ENCODE peak calls at places on chromosomes 16 and 17, in five cellular contexts. One of them, this sample, is unnamed.

GRCh38 chr17:74972107-74972972 is at the start of gene HID1:
- DNase-seq in HEK293T: peak
- DNase-seq in H1: peak
- DNase-seq in NT2/D1: peak
- DNase-seq in GM12878: no peak
- DNase-seq in this sample: peak

GRCh38 chr16:3058173-3059030 is 7.0 kb upstream of the IL32 start:
- DNase-seq in HEK293T: peak
- DNase-seq in H1: peak
- DNase-seq in NT2/D1: peak
- DNase-seq in GM12878: no peak
- DNase-seq in this sample: peak

GRCh38 chr17:43360376-43360738 is 38.4 kb upstream of the ARL4D start:
- DNase-seq in HEK293T: no peak
- DNase-seq in H1: no peak
- DNase-seq in NT2/D1: no peak
- DNase-seq in GM12878: no peak
- DNase-seq in this sample: peak

GRCh38 chr17:17757944-17758343 is 76.7 kb downstream of the RAI1 start:
- DNase-seq in HEK293T: no peak
- DNase-seq in H1: no peak
- DNase-seq in NT2/D1: no peak
- DNase-seq in GM12878: no peak
- DNase-seq in this sample: no peak

GRCh38 chr17:60743812-60744211 is 66.2 kb downstream of the BCAS3 start:
- DNase-seq in HEK293T: no peak
- DNase-seq in H1: no peak
- DNase-seq in NT2/D1: no peak
- DNase-seq in GM12878: no peak
- DNase-seq in this sample: no peak

GRCh38 chr16:8137581-8137980 is 452.7 kb downstream of the TMEM114 start:
- DNase-seq in HEK293T: no peak
- DNase-seq in H1: no peak
- DNase-seq in NT2/D1: no peak
- DNase-seq in GM12878: no peak
- DNase-seq in this sample: no peak

GRCh38 chr17:72284806-72285205 is 164.0 kb downstream of the SOX9 start:
- DNase-seq in HEK293T: no peak
- DNase-seq in H1: no peak
- DNase-seq in NT2/D1: no peak
- DNase-seq in GM12878: no peak
- DNase-seq in this sample: no peak

GRCh38 chr16:24610421-24610765 is 71.0 kb downstream of the RBBP6 start:
- DNase-seq in HEK293T: no peak
- DNase-seq in H1: no peak
- DNase-seq in NT2/D1: peak
- DNase-seq in GM12878: no peak
- DNase-seq in this sample: no peak

GRCh38 chr16:9159839-9160550 is 68.6 kb downstream of the HAPSTR1 start:
- DNase-seq in HEK293T: peak
- DNase-seq in H1: peak
- DNase-seq in NT2/D1: peak
- DNase-seq in GM12878: peak
- DNase-seq in this sample: peak

GRCh38 chr17:31433091-31433790 is 41.8 kb downstream of the RAB11FIP4 start:
- DNase-seq in HEK293T: no peak
- DNase-seq in H1: no peak
- DNase-seq in NT2/D1: no peak
- DNase-seq in GM12878: no peak
- DNase-seq in this sample: no peak

GRCh38 chr16:82996814-82997213 is 370.0 kb downstream of the CDH13 start:
- DNase-seq in HEK293T: no peak
- DNase-seq in H1: no peak
- DNase-seq in NT2/D1: no peak
- DNase-seq in GM12878: no peak
- DNase-seq in this sample: no peak

GRCh38 chr16:86383488-86384262 is 126.7 kb upstream of the FOXF1 start:
- DNase-seq in HEK293T: no peak
- DNase-seq in H1: no peak
- DNase-seq in NT2/D1: no peak
- DNase-seq in GM12878: no peak
- DNase-seq in this sample: no peak

GRCh38 chr16:85402910-85403692 is 210.0 kb upstream of the GSE1 start:
- DNase-seq in HEK293T: no peak
- DNase-seq in H1: peak
- DNase-seq in NT2/D1: no peak
- DNase-seq in GM12878: no peak
- DNase-seq in this sample: no peak

GRCh38 chr16:89281829-89282228 is 64.3 kb downstream of the ZNF778 start:
- DNase-seq in HEK293T: no peak
- DNase-seq in H1: no peak
- DNase-seq in NT2/D1: no peak
- DNase-seq in GM12878: no peak
- DNase-seq in this sample: no peak

GRCh38 chr16:303760-304505 is 21.0 kb downstream of the PDIA2 start:
- DNase-seq in HEK293T: no peak
- DNase-seq in H1: no peak
- DNase-seq in NT2/D1: no peak
- DNase-seq in GM12878: no peak
- DNase-seq in this sample: no peak

GRCh38 chr16:85453179-85453678 is 159.9 kb upstream of the GSE1 start:
- DNase-seq in HEK293T: no peak
- DNase-seq in H1: no peak
- DNase-seq in NT2/D1: no peak
- DNase-seq in GM12878: no peak
- DNase-seq in this sample: no peak

GRCh38 chr16:11857161-11857560 is 5.8 kb upstream of the RSL1D1 start:
- DNase-seq in HEK293T: no peak
- DNase-seq in H1: no peak
- DNase-seq in NT2/D1: no peak
- DNase-seq in GM12878: no peak
- DNase-seq in this sample: no peak

GRCh38 chr17:8188408-8188839 is 1.6 kb downstream of the BORCS6 start:
- DNase-seq in HEK293T: no peak
- DNase-seq in H1: no peak
- DNase-seq in NT2/D1: no peak
- DNase-seq in GM12878: no peak
- DNase-seq in this sample: no peak

GRCh38 chr16:81277681-81278080 is 37.1 kb upstream of the GAN start:
- DNase-seq in HEK293T: no peak
- DNase-seq in H1: no peak
- DNase-seq in NT2/D1: no peak
- DNase-seq in GM12878: no peak
- DNase-seq in this sample: no peak

GRCh38 chr17:43380307-43380706 is 18.5 kb upstream of the ARL4D start:
- DNase-seq in HEK293T: no peak
- DNase-seq in H1: no peak
- DNase-seq in NT2/D1: no peak
- DNase-seq in GM12878: no peak
- DNase-seq in this sample: no peak

GRCh38 chr16:10867199-10867598 is 9.8 kb upstream of the CIITA start:
- DNase-seq in HEK293T: no peak
- DNase-seq in H1: no peak
- DNase-seq in NT2/D1: no peak
- DNase-seq in GM12878: no peak
- DNase-seq in this sample: no peak

GRCh38 chr17:59754547-59754946 is 47.1 kb downstream of the VMP1 start:
- DNase-seq in HEK293T: no peak
- DNase-seq in H1: no peak
- DNase-seq in NT2/D1: no peak
- DNase-seq in GM12878: no peak
- DNase-seq in this sample: peak

GRCh38 chr16:72950669-72951068 is 97.3 kb downstream of the ZFHX3 start:
- DNase-seq in HEK293T: no peak
- DNase-seq in H1: no peak
- DNase-seq in NT2/D1: no peak
- DNase-seq in GM12878: no peak
- DNase-seq in this sample: no peak

GRCh38 chr17:17856386-17856785 is 19.6 kb upstream of the SREBF1 start:
- DNase-seq in HEK293T: no peak
- DNase-seq in H1: no peak
- DNase-seq in NT2/D1: no peak
- DNase-seq in GM12878: no peak
- DNase-seq in this sample: peak

GRCh38 chr16:27366687-27367462 is 35.1 kb upstream of the IL21R start:
- DNase-seq in HEK293T: no peak
- DNase-seq in H1: no peak
- DNase-seq in NT2/D1: no peak
- DNase-seq in GM12878: no peak
- DNase-seq in this sample: no peak

GRCh38 chr16:88893127-88893968 is 26.9 kb upstream of the PABPN1L start:
- DNase-seq in HEK293T: no peak
- DNase-seq in H1: no peak
- DNase-seq in NT2/D1: no peak
- DNase-seq in GM12878: no peak
- DNase-seq in this sample: no peak

GRCh38 chr16:4465977-4466779 is 8.2 kb downstream of the NMRAL1 start:
- DNase-seq in HEK293T: no peak
- DNase-seq in H1: no peak
- DNase-seq in NT2/D1: no peak
- DNase-seq in GM12878: no peak
- DNase-seq in this sample: no peak

GRCh38 chr16:21302898-21303528 is 24.9 kb upstream of the CRYM start:
- DNase-seq in HEK293T: no peak
- DNase-seq in H1: no peak
- DNase-seq in NT2/D1: no peak
- DNase-seq in GM12878: peak
- DNase-seq in this sample: no peak

GRCh38 chr16:799111-799947 is 1.2 kb downstream of the GNG13 start:
- DNase-seq in HEK293T: no peak
- DNase-seq in H1: no peak
- DNase-seq in NT2/D1: no peak
- DNase-seq in GM12878: no peak
- DNase-seq in this sample: no peak

GRCh38 chr17:5558815-5559785 is 25.2 kb downstream of the NLRP1 start:
- DNase-seq in HEK293T: peak
- DNase-seq in H1: no peak
- DNase-seq in NT2/D1: no peak
- DNase-seq in GM12878: no peak
- DNase-seq in this sample: no peak

GRCh38 chr17:82979718-82980117 is 99.7 kb upstream of the METRNL start:
- DNase-seq in HEK293T: no peak
- DNase-seq in H1: no peak
- DNase-seq in NT2/D1: no peak
- DNase-seq in GM12878: no peak
- DNase-seq in this sample: no peak
- TF ChIP-seq SUZ12 in HEK293T: no peak
- TF ChIP-seq SUZ12 in H1: no peak
- TF ChIP-seq SUZ12 in NT2/D1: no peak
- TF ChIP-seq SUZ12 in GM12878: no peak
- TF ChIP-seq SUZ12 in this sample: no peak

GRCh38 chr17:48241770-48242497 is 134.4 kb downstream of the SNX11 start:
- DNase-seq in HEK293T: no peak
- DNase-seq in H1: no peak
- DNase-seq in NT2/D1: no peak
- DNase-seq in GM12878: no peak
- DNase-seq in this sample: no peak

GRCh38 chr17:48241131-48241591 is 133.6 kb downstream of the SNX11 start:
- DNase-seq in HEK293T: no peak
- DNase-seq in H1: no peak
- DNase-seq in NT2/D1: no peak
- DNase-seq in GM12878: peak
- DNase-seq in this sample: no peak

GRCh38 chr17:48240122-48240521 is 132.6 kb downstream of the SNX11 start:
- DNase-seq in HEK293T: no peak
- DNase-seq in H1: no peak
- DNase-seq in NT2/D1: no peak
- DNase-seq in GM12878: no peak
- DNase-seq in this sample: no peak

GRCh38 chr17:48239603-48239995 is 132.0 kb downstream of the SNX11 start:
- DNase-seq in HEK293T: no peak
- DNase-seq in H1: no peak
- DNase-seq in NT2/D1: no peak
- DNase-seq in GM12878: no peak
- DNase-seq in this sample: no peak

GRCh38 chr17:48240562-48241130 is 133.1 kb downstream of the SNX11 start:
- DNase-seq in HEK293T: peak
- DNase-seq in H1: no peak
- DNase-seq in NT2/D1: no peak
- DNase-seq in GM12878: no peak
- DNase-seq in this sample: no peak
- TF ChIP-seq SUZ12 in HEK293T: no peak
- TF ChIP-seq SUZ12 in H1: no peak
- TF ChIP-seq SUZ12 in NT2/D1: no peak
- TF ChIP-seq SUZ12 in GM12878: no peak
- TF ChIP-seq SUZ12 in this sample: no peak

DNA sequence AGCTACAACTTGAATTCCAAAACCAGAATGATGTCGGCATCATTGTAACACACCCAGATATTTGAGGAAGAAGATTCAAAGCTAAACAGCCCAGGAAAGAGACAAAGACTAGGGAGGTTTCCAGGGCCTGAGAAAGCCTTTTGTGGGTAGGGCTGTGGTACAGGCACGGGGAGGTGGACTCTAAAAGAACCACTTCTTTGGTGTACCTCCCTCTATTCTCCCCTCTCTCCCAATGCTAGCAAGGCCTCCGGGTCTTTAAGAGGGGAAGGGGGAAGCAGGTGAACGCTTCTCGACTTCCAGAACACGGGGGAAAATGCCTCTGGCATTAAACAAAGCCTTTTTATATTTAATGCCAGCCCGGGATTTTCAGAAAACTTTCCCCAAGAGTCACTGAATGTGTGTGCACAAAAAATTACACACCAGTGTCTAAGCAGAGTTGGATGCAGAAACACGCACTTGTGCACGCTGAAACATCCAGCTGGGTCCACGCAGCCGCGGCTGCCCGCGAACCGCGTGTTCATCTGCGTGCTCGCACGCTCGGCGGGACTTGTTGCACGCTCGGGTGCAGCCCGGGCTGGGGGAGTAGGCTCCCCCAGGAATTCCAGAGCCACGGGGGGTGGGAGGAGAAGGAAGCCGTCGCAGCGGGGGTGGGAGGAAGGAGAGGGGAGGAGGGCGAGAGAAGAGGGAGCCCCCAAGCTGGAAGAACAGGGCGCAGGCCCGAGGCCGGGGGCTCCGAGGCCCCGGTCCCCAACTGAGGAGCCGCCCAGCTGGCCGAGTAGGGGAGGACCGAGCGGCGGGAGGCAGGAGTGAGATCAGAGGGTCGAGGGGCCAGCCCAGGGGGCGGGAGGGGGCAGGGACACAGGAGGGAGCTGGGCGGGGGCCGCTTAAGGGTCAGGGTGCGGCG is 20.2 kb upstream of the ZNF423 start:
- DNase-seq in HEK293T: no peak
- DNase-seq in H1: no peak
- DNase-seq in NT2/D1: no peak
- DNase-seq in GM12878: no peak
- DNase-seq in this sample: no peak
- TF ChIP-seq SUZ12 in HEK293T: no peak
- TF ChIP-seq SUZ12 in H1: no peak
- TF ChIP-seq SUZ12 in NT2/D1: no peak
- TF ChIP-seq SUZ12 in GM12878: no peak
- TF ChIP-seq SUZ12 in this sample: no peak

DNA sequence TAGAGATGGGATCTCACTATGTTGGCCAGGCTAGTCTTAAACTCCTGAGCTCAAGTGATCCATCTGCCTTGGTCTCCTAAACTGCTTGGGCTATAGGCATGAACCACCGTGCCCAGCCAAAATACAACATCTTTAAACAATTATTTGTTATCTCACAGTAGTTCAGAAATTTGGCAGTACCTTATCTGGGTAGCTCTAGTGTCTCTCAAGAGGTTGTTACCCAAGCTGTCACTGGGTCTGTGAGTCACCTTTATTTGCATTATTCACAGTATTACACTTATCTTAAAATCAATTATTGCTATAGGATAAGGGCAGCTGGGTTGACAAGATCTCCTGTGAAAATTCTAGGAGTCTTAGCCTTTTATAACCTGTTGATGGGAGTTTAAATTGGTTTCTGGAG is 64.0 kb upstream of the GAS7 start:
- DNase-seq in HEK293T: no peak
- DNase-seq in H1: no peak
- DNase-seq in NT2/D1: no peak
- DNase-seq in GM12878: no peak
- DNase-seq in this sample: no peak
- TF ChIP-seq SUZ12 in HEK293T: no peak
- TF ChIP-seq SUZ12 in H1: no peak
- TF ChIP-seq SUZ12 in NT2/D1: no peak
- TF ChIP-seq SUZ12 in GM12878: no peak
- TF ChIP-seq SUZ12 in this sample: no peak